ENCODE peak calls at places on chromosomes 13 and 19, in four cellular contexts. O is breast epithelium, F is heart right ventricle, R is tibial nerve. S is an unnamed sample. For H3K36me3, the result is how much of the 10 kb centered on the place peaks cover.

GRCh38 chr13:36456577-36456976 is 24.3 kb downstream of the CCNA1 start:
- DNase-seq in O (peak), F (no peak), R (no peak), S (no peak)

GRCh38 chr19:46206176-46206575 is 23.4 kb upstream of the IGFL1 start:
- DNase-seq in O (peak), F (no peak), R (no peak), S (no peak)

GRCh38 chr19:18388328-18389094 is 2.6 kb downstream of the GDF15 start:
- DNase-seq in O (peak), F (peak), R (peak), S (peak)

GRCh38 chr19:35557539-35558399 is 5.7 kb downstream of the ATP4A start:
- DNase-seq in O (peak), F (peak), R (no peak), S (peak)

GRCh38 chr13:107866007-107866665 is 349.2 kb downstream of the LIG4 start:
- DNase-seq in O (no peak), F (no peak), R (no peak), S (no peak)

GRCh38 chr19:3873151-3873550 is 4.3 kb upstream of the ZFR2 start:
- DNase-seq in O (no peak), F (no peak), R (no peak), S (no peak)

GRCh38 chr13:97261254-97262015 is 39.3 kb downstream of the MBNL2 start:
- DNase-seq in O (no peak), F (no peak), R (no peak), S (peak)

GRCh38 chr19:3612330-3612729 is 5.7 kb upstream of the TBXA2R start:
- DNase-seq in O (no peak), F (no peak), R (no peak), S (peak)

GRCh38 chr19:30335306-30335886 is 36.8 kb upstream of the ZNF536 start:
- DNase-seq in O (no peak), F (no peak), R (no peak), S (peak)

GRCh38 chr19:47663911-47664771 is 49.1 kb upstream of the EHD2 start:
- DNase-seq in O (peak), F (no peak), R (peak), S (peak)

GRCh38 chr13:19519049-19519448 is 42.3 kb downstream of the TPTE2 start:
- DNase-seq in O (no peak), F (no peak), R (no peak), S (no peak)

GRCh38 chr19:54803410-54803809 is at the start of gene KIR2DL4:
- DNase-seq in O (no peak), F (no peak), R (no peak), S (no peak)

GRCh38 chr13:110410000-110410399 is 102.9 kb downstream of the COL4A2 start:
- DNase-seq in O (no peak), F (no peak), R (no peak), S (no peak)

GRCh38 chr19:801030-801860 is 4.0 kb downstream of the PTBP1 start:
- DNase-seq in O (no peak), F (peak), R (no peak), S (peak)

GRCh38 chr19:39199025-39199424 is 2.3 kb downstream of the NCCRP1 start:
- DNase-seq in O (no peak), F (no peak), R (no peak), S (no peak)

GRCh38 chr19:4580021-4580901 is 20.8 kb upstream of the SEMA6B start:
- DNase-seq in O (no peak), F (no peak), R (no peak), S (no peak)

GRCh38 chr19:19319725-19320361 is 466 bp downstream of the SUGP1 start:
- DNase-seq in O (no peak), F (no peak), R (no peak), S (no peak)

GRCh38 chr19:4981681-4981958 is 12.7 kb downstream of the KDM4B start:
- DNase-seq in O (no peak), F (no peak), R (no peak), S (no peak)

GRCh38 chr19:30167206-30167903 is 204.8 kb upstream of the ZNF536 start:
- DNase-seq in O (no peak), F (no peak), R (no peak), S (no peak)

GRCh38 chr19:30222428-30222873 is 149.7 kb upstream of the ZNF536 start:
- DNase-seq in O (no peak), F (peak), R (no peak), S (no peak)

GRCh38 chr19:29872224-29872731 is 60.5 kb downstream of the CCNE1 start:
- DNase-seq in O (no peak), F (no peak), R (no peak), S (no peak)

GRCh38 chr13:51923983-51924539 is 62.3 kb downstream of the CCDC70 start:
- DNase-seq in O (no peak), F (no peak), R (no peak), S (no peak)

GRCh38 chr13:62760724-62761123 is 1345.1 kb upstream of the PCDH20 start:
- DNase-seq in O (no peak), F (no peak), R (no peak), S (no peak)

GRCh38 chr19:2132731-2133490 is 18.5 kb downstream of the AP3D1 start:
- DNase-seq in O (no peak), F (peak), R (no peak), S (peak)

GRCh38 chr13:35978607-35979316 is 152.4 kb downstream of the DCLK1 start:
- DNase-seq in O (no peak), F (no peak), R (peak), S (no peak)

GRCh38 chr13:20799726-20800416 is 26.1 kb upstream of the EEF1AKMT1 start:
- DNase-seq in O (no peak), F (no peak), R (no peak), S (no peak)
- H3K36me3 ChIP-seq in O (under half), F (under half), R (under half), S (under half)

GRCh38 chr13:98456423-98456845 is 120.5 kb downstream of the STK24 start:
- DNase-seq in O (no peak), F (no peak), R (no peak), S (no peak)
- TF ChIP-seq CTCF in O (no peak), F (no peak), R (no peak), S (no peak)

GRCh38 chr13:113472355-113473025 is 18.0 kb downstream of the DCUN1D2 start:
- DNase-seq in O (no peak), F (no peak), R (no peak), S (no peak)
- H3K36me3 ChIP-seq in O (under half), F (under half), R (under half), S (under half)

DNA sequence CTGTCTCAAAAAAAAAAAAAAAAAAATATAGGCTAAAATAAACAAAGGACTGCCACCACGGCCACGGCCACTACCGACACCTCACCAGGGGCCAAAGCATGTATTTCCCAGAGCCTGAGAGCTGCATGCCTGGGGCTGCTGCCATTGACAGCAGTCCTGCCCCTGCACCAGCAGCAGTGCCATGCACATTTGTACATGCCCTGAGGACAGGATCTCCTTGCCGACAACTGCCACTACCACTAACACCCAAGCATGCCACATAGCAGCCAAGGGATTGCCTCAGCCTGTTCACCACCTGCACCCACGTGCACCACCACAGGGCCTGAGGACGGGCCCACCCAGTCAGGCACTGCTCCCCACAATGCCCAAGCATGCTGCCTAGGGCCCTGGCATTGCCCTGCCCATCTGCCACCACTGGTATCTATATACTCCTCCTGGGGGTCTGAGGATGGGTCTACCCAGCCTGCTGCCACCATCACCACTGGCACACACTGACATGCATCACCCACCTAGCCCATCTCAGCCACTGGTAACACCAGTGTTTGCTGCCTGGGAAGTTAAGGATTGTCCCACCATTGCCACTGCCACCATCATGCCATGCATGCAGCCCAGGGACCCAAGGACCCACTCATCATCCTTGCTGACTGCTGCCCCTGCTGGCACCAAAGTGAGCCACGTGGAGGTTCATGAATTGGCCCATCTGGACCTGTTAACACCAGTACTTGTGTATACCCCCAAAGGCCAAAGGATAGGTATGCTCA is 10.6 kb upstream of the NUP62 start:
- DNase-seq in O (no peak), F (no peak), R (no peak), S (no peak)
- TF ChIP-seq CTCF in O (no peak), F (no peak), R (no peak), S (no peak)

S was measured in right lobe of liver.